ENCODE peak calls at places on chromosomes 6 and 20, in seven cellular contexts. Q is fibroblast of lung, I is MM.1S, O is mammary epithelial cell, C is OCI-LY7, K is HepG2, U is hepatocyte. H is an unnamed sample.

GRCh38 chr6:77457720-77458349 is 5.5 kb downstream of the HTR1B start:
- DNase-seq in Q (peak; percentile 95), I (peak; percentile 30), O (peak; percentile 75), C (peak; percentile 41), K (peak; percentile 45), U (peak; percentile 89), H (peak; percentile 91)

GRCh38 chr6:152635949-152636674 is 1.1 kb downstream of the SYNE1 start:
- DNase-seq in Q (peak; percentile 21), I (no peak), O (no peak), C (peak; percentile 23), K (no peak), U (peak; percentile 23), H (peak; percentile 51)

GRCh38 chr6:38168126-38168525 is 348.6 kb downstream of the ZFAND3 start:
- DNase-seq in Q (no peak), I (no peak), O (no peak), C (no peak), K (no peak), U (no peak), H (no peak)

GRCh38 chr6:56863366-56863765 is 91.5 kb upstream of the BEND6 start:
- DNase-seq in Q (peak; percentile 85), I (no peak), O (peak; percentile 83), C (no peak), K (peak; percentile 49), U (peak; percentile 33), H (no peak)

GRCh38 chr6:71248306-71248705 is 40.3 kb upstream of the OGFRL1 start:
- DNase-seq in Q (peak; percentile 29), I (no peak), O (peak; percentile 57), C (peak; percentile 83), K (peak; percentile 4), U (peak; percentile 26), H (no peak)

GRCh38 chr6:143332153-143332845 is 118.2 kb downstream of the ADAT2 start:
- DNase-seq in Q (no peak), I (no peak), O (no peak), C (no peak), K (no peak), U (no peak), H (no peak)

GRCh38 chr20:32871622-32872160 is 13.0 kb downstream of the EFCAB8 start:
- DNase-seq in Q (no peak), I (no peak), O (no peak), C (no peak), K (no peak), U (no peak), H (no peak)

GRCh38 chr20:25547063-25547462 is 38.3 kb downstream of the NINL start:
- DNase-seq in Q (no peak), I (no peak), O (no peak), C (no peak), K (no peak), U (no peak), H (no peak)

GRCh38 chr6:69138893-69139494 is 503.9 kb downstream of the ADGRB3 start:
- DNase-seq in Q (no peak), I (no peak), O (peak; percentile 30), C (no peak), K (no peak), U (no peak), H (peak; percentile 5)

GRCh38 chr6:153976921-153977693 is 61.9 kb upstream of the OPRM1 start:
- DNase-seq in Q (peak; percentile 56), I (no peak), O (peak; percentile 9), C (no peak), K (no peak), U (no peak), H (no peak)

GRCh38 chr6:129314575-129314974 is 395.4 kb downstream of the ARHGAP18 start:
- DNase-seq in Q (no peak), I (no peak), O (no peak), C (no peak), K (no peak), U (no peak), H (no peak)

GRCh38 chr6:37456126-37456525 is 23.1 kb downstream of the CMTR1 start:
- DNase-seq in Q (peak; percentile 59), I (no peak), O (peak; percentile 11), C (no peak), K (no peak), U (no peak), H (no peak)

GRCh38 chr20:22226849-22227248 is 357.5 kb downstream of the FOXA2 start:
- DNase-seq in Q (no peak), I (no peak), O (no peak), C (no peak), K (no peak), U (no peak), H (no peak)
- H2AFZ ChIP-seq in Q (no peak overlapping the region), I (no peak overlapping the region), O (no peak overlapping the region), C (no peak overlapping the region), K (no peak overlapping the region), U (no peak overlapping the region), H (no peak overlapping the region)

GRCh38 chr6:113622254-113622653 is 234.9 kb upstream of the MARCKS start:
- DNase-seq in Q (no peak), I (no peak), O (no peak), C (no peak), K (no peak), U (no peak), H (no peak)

GRCh38 chr6:113623124-113623523 is 234.0 kb upstream of the MARCKS start:
- DNase-seq in Q (peak; percentile 58), I (no peak), O (no peak), C (no peak), K (no peak), U (no peak), H (no peak)

GRCh38 chr6:113616875-113617274 is 240.3 kb upstream of the MARCKS start:
- DNase-seq in Q (no peak), I (no peak), O (peak; percentile 24), C (no peak), K (no peak), U (no peak), H (no peak)

GRCh38 chr6:113619077-113619476 is 238.1 kb upstream of the MARCKS start:
- DNase-seq in Q (peak; percentile 22), I (no peak), O (peak; percentile 12), C (no peak), K (no peak), U (no peak), H (no peak)

DNA sequence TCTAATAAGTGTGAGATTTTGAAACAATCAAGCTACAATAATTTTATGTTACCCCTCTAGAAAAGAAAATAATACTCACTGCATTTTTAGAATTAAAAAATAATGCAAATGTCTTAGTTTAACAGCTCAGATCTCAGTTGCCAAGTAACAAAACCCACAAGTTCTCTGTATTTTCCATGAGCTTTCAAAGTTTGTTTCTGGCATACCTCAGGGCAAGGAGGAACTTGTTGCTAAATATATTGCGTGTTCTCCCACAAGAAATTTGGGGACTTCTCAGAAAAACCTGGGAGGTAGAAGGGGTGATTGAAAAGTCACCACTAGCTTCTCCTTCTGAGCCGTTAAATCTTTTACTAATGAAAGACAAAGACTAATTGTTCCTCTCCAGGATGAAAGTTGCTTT is 236.8 kb upstream of the MARCKS start:
- DNase-seq in Q (no peak), I (no peak), O (peak; percentile 47), C (no peak), K (no peak), U (no peak), H (peak; percentile 24)
- H2AFZ ChIP-seq in Q (no peak overlapping the region), I (no peak overlapping the region), O (peak overlapping the region; percentile 63), C (no peak overlapping the region), K (no peak overlapping the region), U (no peak overlapping the region), H (peak overlapping the region; percentile 63)

DNA sequence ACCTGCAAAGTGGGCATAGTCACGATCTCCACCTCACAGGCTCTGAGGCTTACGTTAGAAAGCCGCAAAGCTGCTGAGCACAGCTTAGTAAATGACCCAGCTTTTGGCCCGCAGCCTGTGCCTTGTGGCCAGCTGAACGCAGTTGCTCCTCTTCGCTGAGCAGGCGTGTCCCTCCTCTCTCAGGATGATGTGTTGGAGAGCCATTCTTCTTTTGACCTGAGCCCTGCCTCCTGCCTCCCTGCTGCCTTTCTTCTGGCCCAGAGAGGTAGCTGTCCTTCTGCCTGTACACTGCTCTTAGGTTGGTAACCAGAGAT is 47.6 kb upstream of the MYL9 start:
- DNase-seq in Q (peak; percentile 87), I (peak; percentile 84), O (peak; percentile 85), C (no peak), K (no peak), U (no peak), H (peak; percentile 23)
- H2AFZ ChIP-seq in Q (no peak overlapping the region), I (no peak overlapping the region), O (peak overlapping the region; percentile 25), C (no peak overlapping the region), K (no peak overlapping the region), U (no peak overlapping the region), H (no peak overlapping the region)

GRCh38 chr6:137146206-137146605 is 27.2 kb downstream of the IL22RA2 start:
- DNase-seq in Q (no peak), I (no peak), O (no peak), C (no peak), K (no peak), U (no peak), H (no peak)

GRCh38 chr6:137147195-137147594 is 26.2 kb downstream of the IL22RA2 start:
- DNase-seq in Q (no peak), I (no peak), O (no peak), C (no peak), K (no peak), U (no peak), H (no peak)

GRCh38 chr6:137148291-137149076 is 25.0 kb downstream of the IL22RA2 start:
- DNase-seq in Q (peak; percentile 81), I (no peak), O (peak; percentile 27), C (no peak), K (peak; percentile 45), U (peak; percentile 14), H (no peak)

GRCh38 chr6:137145421-137145820 is 28.0 kb downstream of the IL22RA2 start:
- DNase-seq in Q (no peak), I (no peak), O (no peak), C (no peak), K (no peak), U (no peak), H (no peak)

DNA sequence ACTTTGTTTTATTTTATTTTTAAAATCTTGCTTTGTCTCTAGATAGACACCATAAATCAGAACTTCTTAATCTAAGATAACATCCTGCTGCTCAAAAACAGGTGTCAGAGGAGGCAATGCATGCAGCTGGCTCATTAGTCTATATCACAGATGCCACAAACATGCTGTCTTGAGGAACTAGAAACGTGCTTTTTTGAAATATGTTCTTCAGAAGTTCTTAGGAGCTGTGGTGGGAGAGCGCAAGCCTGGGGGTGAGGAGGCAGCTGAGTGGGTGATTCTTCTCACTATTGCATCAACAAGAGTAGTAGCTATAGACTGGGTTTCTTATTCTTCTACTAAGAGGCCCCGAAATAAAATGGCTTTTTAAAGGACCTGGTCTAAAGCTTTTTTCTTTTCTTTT is 23.4 kb downstream of the IL22RA2 start:
- DNase-seq in Q (no peak), I (no peak), O (no peak), C (peak; percentile 84), K (no peak), U (no peak), H (no peak)
- H2AFZ ChIP-seq in Q (no peak overlapping the region), I (no peak overlapping the region), O (no peak overlapping the region), C (peak overlapping the region; percentile 34), K (no peak overlapping the region), U (no peak overlapping the region), H (no peak overlapping the region)

DNA sequence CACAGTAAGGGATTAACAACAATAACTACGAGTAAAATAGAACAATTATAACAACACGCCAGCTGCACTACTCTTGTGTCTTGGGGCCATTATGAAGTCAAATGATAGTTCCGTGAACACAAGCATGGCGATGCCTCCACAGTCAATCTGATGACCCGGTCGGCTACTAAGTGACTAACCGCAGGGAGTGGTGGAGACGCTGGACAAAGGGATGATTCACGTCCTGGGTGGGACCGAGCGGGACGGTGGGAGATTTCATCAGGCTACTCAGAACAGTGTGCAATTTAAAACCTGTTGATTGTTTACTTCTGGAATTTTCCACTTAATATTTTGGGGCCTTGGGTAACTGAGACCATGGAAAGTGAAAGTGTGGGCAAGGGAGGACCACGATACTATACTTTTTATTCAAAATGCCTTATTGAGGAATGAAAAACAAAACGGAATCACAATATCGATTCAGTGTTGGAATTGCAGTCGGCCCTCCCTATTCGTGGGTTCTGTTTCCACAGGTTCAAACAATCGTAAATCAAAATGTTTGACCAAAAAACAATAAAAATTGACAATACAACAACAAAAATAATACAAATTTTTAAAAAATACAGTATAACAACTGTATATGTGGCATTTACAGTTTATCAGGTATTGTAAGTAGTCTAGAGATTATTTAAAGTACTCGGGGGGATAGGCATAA is 66.5 kb downstream of the MYLK4 start:
- DNase-seq in Q (peak; percentile 15), I (no peak), O (peak; percentile 67), C (no peak), K (no peak), U (no peak), H (no peak)
- H2AFZ ChIP-seq in Q (no peak overlapping the region), I (no peak overlapping the region), O (no peak overlapping the region), C (no peak overlapping the region), K (peak overlapping the region; percentile 10), U (no peak overlapping the region), H (no peak overlapping the region)

H was measured in neural progenitor cell.